ENCODE peak calls at places on chromosomes 13 and 19, in ten cellular contexts. E is naive thymus-derived CD4-positive, alpha-beta T cell; H is CD8-positive, alpha-beta T cell; O is right lobe of liver; I is NCI-H748 treated with DMSO at 0.1 percent for 48 hours; V is GM12892; F is fibroblast of gingiva; X is IMR-90; L is colonic mucosa; B is foreskin fibroblast. T is an unnamed sample.

GRCh38 chr13:46369506-46370268 is 17.4 kb downstream of the RUBCNL start:
- DNase-seq in E (no peak), H (no peak), O (no peak), I (no peak), V (no peak), F (peak), X (peak), L (no peak), B (peak), T (peak)

GRCh38 chr13:30408319-30409101 is 13.8 kb upstream of the UBE2L5 start:
- DNase-seq in E (peak), H (peak), O (peak), I (peak), V (peak), F (peak), X (peak), L (peak), B (peak), T (peak)

GRCh38 chr19:31139871-31140505 is 209.2 kb downstream of the TSHZ3 start:
- DNase-seq in E (no peak), H (no peak), O (no peak), I (no peak), V (no peak), F (peak), X (peak), L (no peak), B (peak), T (peak)

GRCh38 chr13:98942997-98943396 is 34.9 kb downstream of the DOCK9 start:
- DNase-seq in E (no peak), H (no peak), O (no peak), I (no peak), V (no peak), F (peak), X (peak), L (no peak), B (peak), T (no peak)

GRCh38 chr13:36029171-36029570 is 102.0 kb downstream of the DCLK1 start:
- DNase-seq in E (no peak), H (no peak), O (no peak), I (peak), V (no peak), F (no peak), X (peak), L (no peak), B (peak), T (peak)

GRCh38 chr19:2952953-2953481 is 8.2 kb upstream of the ZNF77 start:
- DNase-seq in E (no peak), H (no peak), O (peak), I (no peak), V (no peak), F (no peak), X (no peak), L (peak), B (no peak), T (no peak)

GRCh38 chr19:40139533-40140287 is 49.0 kb upstream of the ZNF780A start:
- DNase-seq in E (peak), H (no peak), O (no peak), I (peak), V (no peak), F (peak), X (peak), L (no peak), B (peak), T (peak)

GRCh38 chr19:12331211-12331941 is 2.1 kb downstream of the ZNF563 start:
- DNase-seq in E (peak), H (peak), O (peak), I (no peak), V (peak), F (no peak), X (no peak), L (no peak), B (no peak), T (no peak)

GRCh38 chr13:44768233-44768632 is 192.1 kb upstream of the TSC22D1 start:
- DNase-seq in E (no peak), H (no peak), O (no peak), I (no peak), V (no peak), F (no peak), X (no peak), L (no peak), B (no peak), T (no peak)

GRCh38 chr19:29683009-29683408 is 17.7 kb downstream of the PLEKHF1 start:
- DNase-seq in E (no peak), H (no peak), O (no peak), I (no peak), V (no peak), F (no peak), X (no peak), L (no peak), B (no peak), T (no peak)

GRCh38 chr13:93977986-93978385 is 501.5 kb downstream of the DCT start:
- DNase-seq in E (no peak), H (no peak), O (no peak), I (no peak), V (no peak), F (no peak), X (no peak), L (no peak), B (peak), T (no peak)

GRCh38 chr13:31846984-31847752 is 107.8 kb downstream of the RXFP2 start:
- DNase-seq in E (no peak), H (no peak), O (no peak), I (peak), V (no peak), F (no peak), X (no peak), L (peak), B (peak), T (no peak)

GRCh38 chr19:4012092-4012974 is 4.8 kb downstream of the PIAS4 start:
- DNase-seq in E (no peak), H (no peak), O (peak), I (peak), V (no peak), F (no peak), X (no peak), L (peak), B (no peak), T (no peak)

GRCh38 chr13:30364133-30364532 is 56.8 kb upstream of the KATNAL1 start:
- DNase-seq in E (no peak), H (no peak), O (no peak), I (no peak), V (no peak), F (no peak), X (peak), L (no peak), B (peak), T (peak)

GRCh38 chr19:51166846-51167490 is 24.9 kb downstream of the SIGLEC7 start:
- DNase-seq in E (peak), H (peak), O (no peak), I (no peak), V (no peak), F (no peak), X (no peak), L (peak), B (no peak), T (no peak)

GRCh38 chr13:66264976-66265375 is 965.2 kb downstream of the PCDH9 start:
- DNase-seq in E (no peak), H (no peak), O (no peak), I (no peak), V (no peak), F (peak), X (peak), L (no peak), B (peak), T (no peak)

GRCh38 chr19:57305056-57305455 is 15.2 kb upstream of the ZNF543 start:
- DNase-seq in E (no peak), H (no peak), O (no peak), I (no peak), V (no peak), F (no peak), X (no peak), L (no peak), B (no peak), T (peak)

GRCh38 chr13:84487681-84488080 is 605.4 kb upstream of the SLITRK1 start:
- DNase-seq in E (no peak), H (no peak), O (no peak), I (no peak), V (no peak), F (no peak), X (no peak), L (no peak), B (no peak), T (no peak)

GRCh38 chr13:112645327-112645914 is 44.4 kb upstream of the ATP11A start:
- DNase-seq in E (no peak), H (no peak), O (no peak), I (no peak), V (no peak), F (no peak), X (no peak), L (no peak), B (no peak), T (no peak)

GRCh38 chr19:46904114-46905060 is 43.6 kb downstream of the ARHGAP35 start:
- DNase-seq in E (no peak), H (no peak), O (no peak), I (no peak), V (no peak), F (peak), X (peak), L (no peak), B (peak), T (peak)

GRCh38 chr13:94950303-94950702 is 238.0 kb upstream of the SOX21 start:
- DNase-seq in E (no peak), H (no peak), O (no peak), I (no peak), V (no peak), F (no peak), X (no peak), L (no peak), B (no peak), T (no peak)

GRCh38 chr19:54882758-54883157 is 8.7 kb downstream of the FCAR start:
- DNase-seq in E (no peak), H (no peak), O (no peak), I (no peak), V (no peak), F (no peak), X (no peak), L (no peak), B (no peak), T (no peak)

GRCh38 chr19:18940791-18941627 is at the start of gene HOMER3:
- DNase-seq in E (peak), H (peak), O (peak), I (peak), V (peak), F (peak), X (peak), L (peak), B (peak), T (peak)

GRCh38 chr13:100508391-100508790 is 80.2 kb downstream of the GGACT start:
- DNase-seq in E (no peak), H (no peak), O (no peak), I (peak), V (no peak), F (no peak), X (no peak), L (no peak), B (no peak), T (peak)

GRCh38 chr19:34428549-34429285 is 536 bp downstream of the UBA2 start:
- DNase-seq in E (no peak), H (peak), O (peak), I (no peak), V (peak), F (peak), X (peak), L (no peak), B (peak), T (peak)

GRCh38 chr13:58313219-58313618 is 681.7 kb downstream of the PCDH17 start:
- DNase-seq in E (no peak), H (no peak), O (no peak), I (no peak), V (no peak), F (no peak), X (no peak), L (no peak), B (no peak), T (no peak)